ENCODE peak calls at places on chromosomes 4 and X, in four cellular contexts. One of them, this sample, is unnamed.

GRCh38 chr4:72286185-72286584 is 254.4 kb downstream of the NPFFR2 start:
- DNase-seq in astrocyte: peak; percentile 26
- DNase-seq in neuronal stem cell: no peak
- DNase-seq in GM23248: peak; percentile 40
- DNase-seq in this sample: no peak

GRCh38 chrX:25648790-25649189 is 489.4 kb upstream of the MAGEB18 start:
- DNase-seq in astrocyte: no peak
- DNase-seq in neuronal stem cell: no peak
- DNase-seq in GM23248: no peak
- DNase-seq in this sample: no peak

GRCh38 chr4:37279894-37280592 is 35.5 kb downstream of the NWD2 start:
- DNase-seq in astrocyte: no peak
- DNase-seq in neuronal stem cell: no peak
- DNase-seq in GM23248: no peak
- DNase-seq in this sample: no peak

GRCh38 chr4:8322794-8323704 is 53.5 kb downstream of the HTRA3 start:
- DNase-seq in astrocyte: no peak
- DNase-seq in neuronal stem cell: no peak
- DNase-seq in GM23248: no peak
- DNase-seq in this sample: no peak

GRCh38 chrX:53440631-53441517 is 6.7 kb upstream of the HSD17B10 start:
- DNase-seq in astrocyte: peak; percentile 30
- DNase-seq in neuronal stem cell: no peak
- DNase-seq in GM23248: peak; percentile 82
- DNase-seq in this sample: no peak

GRCh38 chr4:23455482-23455881 is 434.4 kb downstream of the PPARGC1A start:
- DNase-seq in astrocyte: no peak
- DNase-seq in neuronal stem cell: peak; percentile 35
- DNase-seq in GM23248: no peak
- DNase-seq in this sample: no peak

GRCh38 chr4:73609688-73610087 is 10.5 kb downstream of the RASSF6 start:
- DNase-seq in astrocyte: peak; percentile 58
- DNase-seq in neuronal stem cell: no peak
- DNase-seq in GM23248: no peak
- DNase-seq in this sample: no peak

GRCh38 chr4:93730251-93730650 is 98.3 kb upstream of the ATOH1 start:
- DNase-seq in astrocyte: no peak
- DNase-seq in neuronal stem cell: no peak
- DNase-seq in GM23248: no peak
- DNase-seq in this sample: no peak

GRCh38 chr4:87904627-87905026 is 70.9 kb upstream of the SPP1 start:
- DNase-seq in astrocyte: no peak
- DNase-seq in neuronal stem cell: no peak
- DNase-seq in GM23248: no peak
- DNase-seq in this sample: no peak

GRCh38 chrX:145843196-145843595 is 25.6 kb downstream of the SLITRK2 start:
- DNase-seq in astrocyte: no peak
- DNase-seq in neuronal stem cell: no peak
- DNase-seq in GM23248: no peak
- DNase-seq in this sample: no peak

GRCh38 chr4:142416711-142417275 is 429.3 kb downstream of the INPP4B start:
- DNase-seq in astrocyte: peak; percentile 71
- DNase-seq in neuronal stem cell: no peak
- DNase-seq in GM23248: peak; percentile 52
- DNase-seq in this sample: no peak

GRCh38 chrX:45360571-45360970 is 159.9 kb upstream of the DIPK2B start:
- DNase-seq in astrocyte: no peak
- DNase-seq in neuronal stem cell: no peak
- DNase-seq in GM23248: no peak
- DNase-seq in this sample: peak; percentile 25

GRCh38 chrX:31227250-31227649 is 155.4 kb upstream of the FTHL17 start:
- DNase-seq in astrocyte: peak; percentile 85
- DNase-seq in neuronal stem cell: no peak
- DNase-seq in GM23248: peak; percentile 82
- DNase-seq in this sample: no peak

GRCh38 chrX:151085207-151085606 is 91.2 kb upstream of the GPR50 start:
- DNase-seq in astrocyte: no peak
- DNase-seq in neuronal stem cell: no peak
- DNase-seq in GM23248: no peak
- DNase-seq in this sample: no peak
- H3K27me3 ChIP-seq in astrocyte: no peaks in the 10 kb centered on the region
- H3K27me3 ChIP-seq in neuronal stem cell: no peaks in the 10 kb centered on the region
- H3K27me3 ChIP-seq in GM23248: no peaks in the 10 kb centered on the region
- H3K27me3 ChIP-seq in this sample: no peaks in the 10 kb centered on the region

GRCh38 chrX:152638443-152638904 is 779 bp downstream of the GABRQ start:
- DNase-seq in astrocyte: no peak
- DNase-seq in neuronal stem cell: no peak
- DNase-seq in GM23248: no peak
- DNase-seq in this sample: no peak

GRCh38 chrX:152640039-152640818 is 2.5 kb downstream of the GABRQ start:
- DNase-seq in astrocyte: peak; percentile 69
- DNase-seq in neuronal stem cell: no peak
- DNase-seq in GM23248: no peak
- DNase-seq in this sample: peak; percentile 41

GRCh38 chrX:152639426-152639825 is 1.7 kb downstream of the GABRQ start:
- DNase-seq in astrocyte: no peak
- DNase-seq in neuronal stem cell: no peak
- DNase-seq in GM23248: no peak
- DNase-seq in this sample: no peak

GRCh38 chrX:152635941-152636340 is 1.8 kb upstream of the GABRQ start:
- DNase-seq in astrocyte: peak; percentile 44
- DNase-seq in neuronal stem cell: peak; percentile 47
- DNase-seq in GM23248: peak; percentile 66
- DNase-seq in this sample: no peak

GRCh38 chrX:152637649-152638442 is at the start of gene GABRQ:
- DNase-seq in astrocyte: peak; percentile 36
- DNase-seq in neuronal stem cell: peak; percentile 73
- DNase-seq in GM23248: peak; percentile 51
- DNase-seq in this sample: no peak
- H3K4me2 ChIP-seq in astrocyte: peak within 1 kb of the TSS; percentile 76
- H3K4me2 ChIP-seq in neuronal stem cell: peak within 1 kb of the TSS; percentile 71
- H3K4me2 ChIP-seq in GM23248: no peak within 1 kb of the TSS
- H3K4me2 ChIP-seq in this sample: no peak within 1 kb of the TSS

GRCh38 chrX:140157611-140158010 is 192.3 kb upstream of the CXorf66 start:
- DNase-seq in astrocyte: peak; percentile 93
- DNase-seq in neuronal stem cell: no peak
- DNase-seq in GM23248: no peak
- DNase-seq in this sample: no peak
- H3K27me3 ChIP-seq in astrocyte: no peaks in the 10 kb centered on the region
- H3K27me3 ChIP-seq in neuronal stem cell: no peaks in the 10 kb centered on the region
- H3K27me3 ChIP-seq in GM23248: no peaks in the 10 kb centered on the region
- H3K27me3 ChIP-seq in this sample: no peaks in the 10 kb centered on the region

GRCh38 chr4:38889143-38889542 is 21.5 kb downstream of the FAM114A1 start:
- DNase-seq in astrocyte: peak; percentile 93
- DNase-seq in neuronal stem cell: no peak
- DNase-seq in GM23248: peak; percentile 88
- DNase-seq in this sample: peak; percentile 55
- H3K4me2 ChIP-seq in astrocyte: peak overlapping the region; percentile 71
- H3K4me2 ChIP-seq in neuronal stem cell: no peak overlapping the region
- H3K4me2 ChIP-seq in GM23248: peak overlapping the region; percentile 56
- H3K4me2 ChIP-seq in this sample: peak overlapping the region; percentile 58

DNA sequence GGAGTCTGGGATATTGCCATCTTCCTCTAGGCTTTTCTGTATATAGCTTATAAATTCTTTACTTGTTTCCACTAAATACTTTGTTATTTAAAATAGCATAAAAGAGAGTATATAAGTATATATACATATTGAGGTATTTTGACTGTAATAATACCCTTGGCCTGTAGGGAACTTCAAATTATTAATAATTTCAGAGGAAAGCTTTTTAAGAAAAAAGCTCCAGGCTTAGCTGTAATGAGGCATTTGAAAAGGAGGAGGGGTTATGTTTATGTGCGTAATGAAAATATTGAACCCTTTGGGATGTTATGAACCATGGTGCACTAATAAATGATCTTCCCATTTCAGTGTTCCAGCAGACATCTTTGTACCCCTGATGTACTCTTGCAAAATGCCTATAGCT is 578.1 kb downstream of the RPA4 start:
- DNase-seq in astrocyte: no peak
- DNase-seq in neuronal stem cell: no peak
- DNase-seq in GM23248: no peak
- DNase-seq in this sample: no peak
- H3K27me3 ChIP-seq in astrocyte: no peaks in the 10 kb centered on the region
- H3K27me3 ChIP-seq in neuronal stem cell: no peaks in the 10 kb centered on the region
- H3K27me3 ChIP-seq in GM23248: no peaks in the 10 kb centered on the region
- H3K27me3 ChIP-seq in this sample: no peaks in the 10 kb centered on the region

GRCh38 chrX:132470830-132471229 is 18.0 kb downstream of the MBNL3 start:
- DNase-seq in astrocyte: no peak
- DNase-seq in neuronal stem cell: no peak
- DNase-seq in GM23248: no peak
- DNase-seq in this sample: no peak
- H3K4me2 ChIP-seq in astrocyte: no peak overlapping the region
- H3K4me2 ChIP-seq in neuronal stem cell: no peak overlapping the region
- H3K4me2 ChIP-seq in GM23248: no peak overlapping the region
- H3K4me2 ChIP-seq in this sample: no peak overlapping the region

GRCh38 chr4:41822326-41822725 is 73.8 kb upstream of the PHOX2B start:
- DNase-seq in astrocyte: no peak
- DNase-seq in neuronal stem cell: no peak
- DNase-seq in GM23248: no peak
- DNase-seq in this sample: no peak
- H3K27me3 ChIP-seq in astrocyte: no peaks in the 10 kb centered on the region
- H3K27me3 ChIP-seq in neuronal stem cell: no peaks in the 10 kb centered on the region
- H3K27me3 ChIP-seq in GM23248: no peaks in the 10 kb centered on the region
- H3K27me3 ChIP-seq in this sample: no peaks in the 10 kb centered on the region